ENCODE peak calls at places on chromosomes 4 and X, in seven cellular contexts. One of them, this sample, is unnamed.

GRCh38 chrX:47540754-47541538 is 20.1 kb upstream of the ARAF start:
- DNase-seq in lower leg skin: peak
- DNase-seq in right lobe of liver: peak
- DNase-seq in transverse colon: peak
- DNase-seq in H54: peak
- DNase-seq in adrenal gland: peak
- DNase-seq in breast epithelium: peak
- DNase-seq in this sample: peak

GRCh38 chrX:110409925-110410324 is 51.3 kb downstream of the RTL9 start:
- DNase-seq in lower leg skin: no peak
- DNase-seq in adrenal gland: peak
- DNase-seq in right lobe of liver: no peak
- DNase-seq in transverse colon: no peak
- DNase-seq in H54: no peak
- DNase-seq in breast epithelium: no peak
- DNase-seq in this sample: no peak

GRCh38 chr4:108454227-108454626 is 166.1 kb upstream of the RPL34 start:
- DNase-seq in breast epithelium: no peak
- DNase-seq in H54: no peak
- DNase-seq in transverse colon: no peak
- DNase-seq in right lobe of liver: no peak
- DNase-seq in lower leg skin: no peak
- DNase-seq in adrenal gland: no peak
- DNase-seq in this sample: no peak

GRCh38 chr4:106659386-106659785 is 290.8 kb upstream of the GIMD1 start:
- DNase-seq in transverse colon: no peak
- DNase-seq in right lobe of liver: no peak
- DNase-seq in H54: no peak
- DNase-seq in breast epithelium: no peak
- DNase-seq in lower leg skin: no peak
- DNase-seq in adrenal gland: no peak
- DNase-seq in this sample: no peak

GRCh38 chr4:54843106-54843505 is 185.3 kb downstream of the KIT start:
- DNase-seq in adrenal gland: no peak
- DNase-seq in right lobe of liver: no peak
- DNase-seq in H54: no peak
- DNase-seq in breast epithelium: no peak
- DNase-seq in lower leg skin: no peak
- DNase-seq in transverse colon: no peak
- DNase-seq in this sample: no peak

GRCh38 chrX:132671229-132671641 is 182.4 kb upstream of the MBNL3 start:
- DNase-seq in right lobe of liver: no peak
- DNase-seq in breast epithelium: no peak
- DNase-seq in adrenal gland: no peak
- DNase-seq in H54: no peak
- DNase-seq in transverse colon: no peak
- DNase-seq in lower leg skin: no peak
- DNase-seq in this sample: no peak

GRCh38 chr4:23060776-23061175 is 368.0 kb downstream of the GBA3 start:
- DNase-seq in lower leg skin: no peak
- DNase-seq in right lobe of liver: no peak
- DNase-seq in breast epithelium: no peak
- DNase-seq in H54: no peak
- DNase-seq in transverse colon: no peak
- DNase-seq in adrenal gland: no peak
- DNase-seq in this sample: no peak

GRCh38 chrX:56765816-56766553 is 36.9 kb downstream of the NBDY start:
- DNase-seq in lower leg skin: peak
- DNase-seq in transverse colon: peak
- DNase-seq in right lobe of liver: no peak
- DNase-seq in breast epithelium: no peak
- DNase-seq in adrenal gland: no peak
- DNase-seq in H54: no peak
- DNase-seq in this sample: no peak

GRCh38 chrX:78655642-78656041 is 3.5 kb downstream of the RTL3 start:
- DNase-seq in breast epithelium: no peak
- DNase-seq in lower leg skin: no peak
- DNase-seq in right lobe of liver: no peak
- DNase-seq in H54: no peak
- DNase-seq in adrenal gland: no peak
- DNase-seq in transverse colon: no peak
- DNase-seq in this sample: no peak

GRCh38 chrX:11113731-11114130 is 2.6 kb downstream of the HCCS start:
- DNase-seq in adrenal gland: peak
- DNase-seq in transverse colon: no peak
- DNase-seq in H54: no peak
- DNase-seq in right lobe of liver: no peak
- DNase-seq in breast epithelium: no peak
- DNase-seq in lower leg skin: no peak
- DNase-seq in this sample: no peak

GRCh38 chr4:84319124-84319523 is 180.0 kb downstream of the NKX6-1 start:
- DNase-seq in transverse colon: no peak
- DNase-seq in breast epithelium: no peak
- DNase-seq in lower leg skin: no peak
- DNase-seq in right lobe of liver: no peak
- DNase-seq in H54: no peak
- DNase-seq in adrenal gland: peak
- DNase-seq in this sample: no peak

GRCh38 chr4:101103381-101104142 is 243.8 kb downstream of the PPP3CA start:
- DNase-seq in adrenal gland: no peak
- DNase-seq in transverse colon: no peak
- DNase-seq in breast epithelium: no peak
- DNase-seq in lower leg skin: no peak
- DNase-seq in right lobe of liver: no peak
- DNase-seq in H54: no peak
- DNase-seq in this sample: no peak

GRCh38 chrX:139158256-139158655 is 372.3 kb upstream of the F9 start:
- DNase-seq in breast epithelium: no peak
- DNase-seq in transverse colon: no peak
- DNase-seq in right lobe of liver: no peak
- DNase-seq in lower leg skin: no peak
- DNase-seq in H54: no peak
- DNase-seq in adrenal gland: no peak
- DNase-seq in this sample: no peak

GRCh38 chrX:53631156-53631555 is 55.4 kb downstream of the HUWE1 start:
- DNase-seq in right lobe of liver: no peak
- DNase-seq in lower leg skin: no peak
- DNase-seq in breast epithelium: no peak
- DNase-seq in transverse colon: no peak
- DNase-seq in adrenal gland: no peak
- DNase-seq in H54: no peak
- DNase-seq in this sample: no peak

GRCh38 chr4:77706717-77707116 is 101.1 kb downstream of the CXCL13 start:
- DNase-seq in lower leg skin: no peak
- DNase-seq in right lobe of liver: no peak
- DNase-seq in breast epithelium: no peak
- DNase-seq in adrenal gland: no peak
- DNase-seq in transverse colon: no peak
- DNase-seq in H54: no peak
- DNase-seq in this sample: no peak

GRCh38 chr4:145097331-145097820 is 620 bp downstream of the ANAPC10 start:
- DNase-seq in lower leg skin: no peak
- DNase-seq in transverse colon: no peak
- DNase-seq in H54: no peak
- DNase-seq in adrenal gland: no peak
- DNase-seq in right lobe of liver: no peak
- DNase-seq in breast epithelium: no peak
- DNase-seq in this sample: no peak

GRCh38 chr4:7818676-7819041 is 121.0 kb downstream of the AFAP1 start:
- DNase-seq in transverse colon: no peak
- DNase-seq in lower leg skin: no peak
- DNase-seq in H54: no peak
- DNase-seq in adrenal gland: no peak
- DNase-seq in breast epithelium: no peak
- DNase-seq in right lobe of liver: no peak
- DNase-seq in this sample: no peak

GRCh38 chr4:102064747-102065442 is 274.4 kb downstream of the BANK1 start:
- DNase-seq in right lobe of liver: no peak
- DNase-seq in transverse colon: no peak
- DNase-seq in H54: no peak
- DNase-seq in adrenal gland: no peak
- DNase-seq in lower leg skin: no peak
- DNase-seq in breast epithelium: no peak
- DNase-seq in this sample: no peak

GRCh38 chrX:107700317-107700774 is 72.0 kb downstream of the PRPS1 start:
- DNase-seq in right lobe of liver: no peak
- DNase-seq in H54: peak
- DNase-seq in transverse colon: no peak
- DNase-seq in lower leg skin: peak
- DNase-seq in breast epithelium: no peak
- DNase-seq in adrenal gland: peak
- DNase-seq in this sample: no peak

GRCh38 chr4:108783666-108784463 is 21.0 kb upstream of the ETNPPL start:
- DNase-seq in lower leg skin: no peak
- DNase-seq in H54: no peak
- DNase-seq in right lobe of liver: no peak
- DNase-seq in transverse colon: no peak
- DNase-seq in breast epithelium: no peak
- DNase-seq in adrenal gland: peak
- DNase-seq in this sample: no peak

GRCh38 chr4:184282251-184282713 is 64.6 kb upstream of the ENPP6 start:
- DNase-seq in lower leg skin: no peak
- DNase-seq in right lobe of liver: peak
- DNase-seq in H54: no peak
- DNase-seq in adrenal gland: no peak
- DNase-seq in transverse colon: peak
- DNase-seq in breast epithelium: no peak
- DNase-seq in this sample: no peak

GRCh38 chrX:116239944-116240391 is 69.4 kb downstream of the AGTR2 start:
- DNase-seq in transverse colon: no peak
- DNase-seq in lower leg skin: no peak
- DNase-seq in adrenal gland: no peak
- DNase-seq in breast epithelium: no peak
- DNase-seq in right lobe of liver: no peak
- DNase-seq in H54: no peak
- DNase-seq in this sample: no peak

GRCh38 chrX:47562615-47563243 is 1.7 kb downstream of the ARAF start:
- DNase-seq in H54: no peak
- DNase-seq in right lobe of liver: no peak
- DNase-seq in lower leg skin: no peak
- DNase-seq in breast epithelium: no peak
- DNase-seq in transverse colon: no peak
- DNase-seq in adrenal gland: no peak
- DNase-seq in this sample: no peak

GRCh38 chr4:165199722-165200121 is 7.6 kb upstream of the KLHL2 start:
- DNase-seq in H54: no peak
- DNase-seq in right lobe of liver: no peak
- DNase-seq in lower leg skin: no peak
- DNase-seq in breast epithelium: peak
- DNase-seq in transverse colon: no peak
- DNase-seq in adrenal gland: no peak
- DNase-seq in this sample: no peak
- TF ChIP-seq POLR2A in H54: no peak
- TF ChIP-seq POLR2A in right lobe of liver: no peak
- TF ChIP-seq POLR2A in lower leg skin: no peak
- TF ChIP-seq POLR2A in breast epithelium: no peak
- TF ChIP-seq POLR2A in transverse colon: no peak
- TF ChIP-seq POLR2A in adrenal gland: no peak
- TF ChIP-seq POLR2A in this sample: no peak

GRCh38 chrX:16836371-16836770 is 33.8 kb downstream of the RBBP7 start:
- DNase-seq in adrenal gland: peak
- DNase-seq in transverse colon: peak
- DNase-seq in H54: no peak
- DNase-seq in lower leg skin: no peak
- DNase-seq in right lobe of liver: no peak
- DNase-seq in breast epithelium: no peak
- DNase-seq in this sample: no peak
- TF ChIP-seq POLR2A in adrenal gland: no peak
- TF ChIP-seq POLR2A in transverse colon: no peak
- TF ChIP-seq POLR2A in H54: no peak
- TF ChIP-seq POLR2A in lower leg skin: no peak
- TF ChIP-seq POLR2A in right lobe of liver: no peak
- TF ChIP-seq POLR2A in breast epithelium: no peak
- TF ChIP-seq POLR2A in this sample: no peak

DNA sequence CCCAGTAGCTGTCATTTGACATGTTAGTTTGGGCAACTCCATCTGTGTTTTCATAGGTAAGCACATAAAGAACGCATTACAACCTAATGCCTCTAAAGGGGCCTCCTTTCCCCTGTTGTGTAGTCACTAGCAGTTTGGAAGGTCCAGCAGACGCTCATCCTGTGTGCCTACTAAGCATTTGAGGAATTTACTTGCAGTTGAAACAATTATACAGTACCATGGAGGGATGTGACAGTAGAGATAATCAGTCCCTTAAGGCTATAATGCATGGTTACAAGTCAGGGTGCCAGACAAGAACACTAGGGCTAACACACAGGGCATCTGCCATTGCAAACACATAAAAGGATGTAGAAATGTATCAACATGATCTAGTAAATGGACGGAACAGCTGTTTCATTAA is 138.3 kb downstream of the PCDH10 start:
- DNase-seq in lower leg skin: no peak
- DNase-seq in right lobe of liver: no peak
- DNase-seq in adrenal gland: no peak
- DNase-seq in transverse colon: no peak
- DNase-seq in breast epithelium: no peak
- DNase-seq in H54: no peak
- DNase-seq in this sample: no peak
- TF ChIP-seq POLR2A in lower leg skin: no peak
- TF ChIP-seq POLR2A in right lobe of liver: no peak
- TF ChIP-seq POLR2A in adrenal gland: no peak
- TF ChIP-seq POLR2A in transverse colon: no peak
- TF ChIP-seq POLR2A in breast epithelium: no peak
- TF ChIP-seq POLR2A in H54: no peak
- TF ChIP-seq POLR2A in this sample: no peak

GRCh38 chr4:10083331-10083769 is 33.2 kb downstream of the WDR1 start:
- DNase-seq in breast epithelium: no peak
- DNase-seq in adrenal gland: no peak
- DNase-seq in H54: no peak
- DNase-seq in lower leg skin: peak
- DNase-seq in transverse colon: peak
- DNase-seq in right lobe of liver: no peak
- DNase-seq in this sample: peak

GRCh38 chr4:10079951-10080873 is 36.4 kb downstream of the WDR1 start:
- DNase-seq in lower leg skin: peak
- DNase-seq in right lobe of liver: no peak
- DNase-seq in breast epithelium: no peak
- DNase-seq in transverse colon: no peak
- DNase-seq in H54: no peak
- DNase-seq in adrenal gland: peak
- DNase-seq in this sample: no peak

GRCh38 chr4:10080874-10081606 is 35.6 kb downstream of the WDR1 start:
- DNase-seq in breast epithelium: no peak
- DNase-seq in lower leg skin: no peak
- DNase-seq in transverse colon: no peak
- DNase-seq in right lobe of liver: no peak
- DNase-seq in adrenal gland: no peak
- DNase-seq in H54: no peak
- DNase-seq in this sample: no peak

GRCh38 chr4:10082459-10083272 is 33.9 kb downstream of the WDR1 start:
- DNase-seq in adrenal gland: no peak
- DNase-seq in breast epithelium: no peak
- DNase-seq in lower leg skin: peak
- DNase-seq in transverse colon: peak
- DNase-seq in H54: no peak
- DNase-seq in right lobe of liver: no peak
- DNase-seq in this sample: peak

DNA sequence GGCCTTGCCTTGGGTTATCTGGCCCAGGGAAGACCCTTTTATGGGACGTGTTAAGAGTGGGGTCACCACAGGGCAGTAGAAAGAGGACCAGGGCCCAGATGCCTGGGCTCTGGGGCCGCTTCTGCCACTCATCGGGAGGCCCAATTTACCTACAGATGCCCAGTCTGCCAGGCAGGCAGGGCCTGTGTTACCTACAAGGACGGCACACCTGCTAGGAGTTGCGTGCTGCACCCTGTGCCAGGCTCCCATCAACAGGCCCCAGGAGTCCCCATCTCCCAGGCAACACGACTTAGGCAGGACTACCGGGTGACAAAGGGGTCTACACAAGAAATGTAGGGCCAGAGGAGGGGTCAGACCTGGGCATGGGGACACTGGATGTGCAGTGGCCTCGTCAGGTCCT is 34.6 kb downstream of the WDR1 start:
- DNase-seq in H54: no peak
- DNase-seq in adrenal gland: no peak
- DNase-seq in lower leg skin: peak
- DNase-seq in right lobe of liver: no peak
- DNase-seq in breast epithelium: no peak
- DNase-seq in transverse colon: peak
- DNase-seq in this sample: peak
- TF ChIP-seq POLR2A in H54: no peak
- TF ChIP-seq POLR2A in adrenal gland: no peak
- TF ChIP-seq POLR2A in lower leg skin: no peak
- TF ChIP-seq POLR2A in right lobe of liver: no peak
- TF ChIP-seq POLR2A in breast epithelium: no peak
- TF ChIP-seq POLR2A in transverse colon: no peak
- TF ChIP-seq POLR2A in this sample: no peak